ENCODE peak calls at places on chromosome 6, in four cellular contexts. S is ELF-1, M is fibroblast of the conjunctiva, W is pons. V is an unnamed sample.
A peak's percentile ranks its signal among the peaks of the same experiment; 100 is the strongest.

GRCh38 chr6:125984311-125984710 is 2.0 kb upstream of the TRMT11 start:
- DNase-seq in S (no peak), M (peak; percentile 58), W (no peak), V (no peak)

GRCh38 chr6:43142101-43142500 is 29.0 kb upstream of the SRF start:
- DNase-seq in S (no peak), M (no peak), W (no peak), V (no peak)

GRCh38 chr6:79872986-79873385 is 74.4 kb downstream of the ELOVL4 start:
- DNase-seq in S (no peak), M (no peak), W (no peak), V (no peak)

GRCh38 chr6:168514216-168514615 is 73.2 kb downstream of the SMOC2 start:
- DNase-seq in S (no peak), M (no peak), W (no peak), V (peak; percentile 58)

GRCh38 chr6:97669191-97669651 is 386.2 kb upstream of the MMS22L start:
- DNase-seq in S (peak; percentile 58), M (no peak), W (peak; percentile 78), V (no peak)

GRCh38 chr6:49909508-49910047 is 43.2 kb upstream of the CRISP1 start:
- DNase-seq in S (no peak), M (no peak), W (no peak), V (no peak)

GRCh38 chr6:144411506-144412165 is 126.5 kb downstream of the UTRN start:
- DNase-seq in S (no peak), M (no peak), W (peak; percentile 29), V (no peak)

GRCh38 chr6:47151232-47151898 is 109.2 kb upstream of the ADGRF1 start:
- DNase-seq in S (no peak), M (no peak), W (no peak), V (no peak)

GRCh38 chr6:150741633-150742200 is 123.8 kb upstream of the MTHFD1L start:
- DNase-seq in S (no peak), M (no peak), W (no peak), V (no peak)

GRCh38 chr6:167409689-167410088 is 84.8 kb downstream of the TTLL2 start:
- DNase-seq in S (no peak), M (no peak), W (no peak), V (no peak)

GRCh38 chr6:17705428-17705777 is 1.3 kb downstream of the NUP153 start:
- DNase-seq in S (no peak), M (no peak), W (no peak), V (peak; percentile 50)

GRCh38 chr6:62272118-62272517 is 13.9 kb downstream of the KHDRBS2 start:
- DNase-seq in S (no peak), M (no peak), W (no peak), V (no peak)